ENCODE peak calls at places on chromosomes 5 and 9, in seven cellular contexts. U is HCT116, H is SK-N-SH, K is neural progenitor cell, R is hepatocyte, G is PC-3, N is MM.1S. D is an unnamed sample. For H3K79me2, the result is how much of the 10 kb centered on the place peaks cover.

GRCh38 chr5:175118700-175119309 is 325.2 kb downstream of the DRD1 start:
- DNase-seq in K (no peak), N (no peak), U (no peak), R (no peak), H (no peak), G (no peak), D (no peak)

GRCh38 chr5:10031817-10032216 is 217.9 kb downstream of the ATPSCKMT start:
- DNase-seq in R (no peak), H (no peak), N (no peak), K (no peak), U (no peak), G (peak), D (peak)

GRCh38 chr5:112467467-112467866 is 48.4 kb upstream of the EPB41L4A start:
- DNase-seq in R (no peak), H (no peak), G (no peak), U (no peak), K (no peak), N (no peak), D (no peak)

GRCh38 chr5:61162832-61163567 is 732 bp upstream of the SMIM15 start:
- DNase-seq in K (peak), G (peak), H (peak), U (no peak), R (no peak), N (no peak), D (peak)

GRCh38 chr5:124411089-124411488 is 335.4 kb downstream of the ZNF608 start:
- DNase-seq in U (no peak), H (no peak), K (no peak), G (no peak), N (peak), R (no peak), D (peak)

GRCh38 chr5:446864-447263 is 3.9 kb downstream of the EXOC3 start:
- DNase-seq in K (peak), G (peak), N (peak), H (peak), U (peak), R (peak), D (peak)

GRCh38 chr9:1071730-1072129 is 21.6 kb downstream of the DMRT2 start:
- DNase-seq in G (peak), K (no peak), H (no peak), R (no peak), U (no peak), N (peak), D (no peak)

GRCh38 chr5:378301-378891 is 56.9 kb downstream of the AHRR start:
- DNase-seq in G (peak), H (peak), N (no peak), R (no peak), K (no peak), U (no peak), D (peak)

GRCh38 chr9:126965541-126966428 is 51.2 kb downstream of the RALGPS1 start:
- DNase-seq in U (peak), K (peak), G (peak), N (peak), R (peak), H (peak), D (peak)

GRCh38 chr5:93653716-93654115 is 70.7 kb downstream of the NR2F1 start:
- DNase-seq in N (no peak), K (no peak), H (no peak), R (no peak), U (no peak), G (peak), D (peak)

GRCh38 chr5:93654676-93655075 is 71.7 kb downstream of the NR2F1 start:
- DNase-seq in G (no peak), H (no peak), N (no peak), U (no peak), K (no peak), R (no peak), D (no peak)

GRCh38 chr5:93644760-93645159 is 61.7 kb downstream of the NR2F1 start:
- DNase-seq in K (no peak), R (no peak), G (no peak), U (no peak), H (no peak), N (no peak), D (no peak)

GRCh38 chr5:93649234-93649900 is 66.3 kb downstream of the NR2F1 start:
- DNase-seq in G (no peak), U (no peak), H (no peak), R (no peak), K (no peak), N (no peak), D (no peak)
- TF ChIP-seq EZH2phosphoT487 in G (no peak), U (no peak), H (no peak), R (no peak), K (no peak), N (no peak), D (no peak)

GRCh38 chr5:179478624-179479023 is 71.7 kb upstream of the RUFY1 start:
- DNase-seq in N (no peak), G (no peak), U (no peak), K (no peak), H (no peak), R (no peak), D (no peak)
- H3K79me2 ChIP-seq in N (under half), G (under half), U (under half), K (under half), H (under half), R (under half), D (under half)

GRCh38 chr5:154646841-154647759 is 108.1 kb upstream of the LARP1 start:
- DNase-seq in H (no peak), G (peak), N (no peak), K (peak), R (peak), U (no peak), D (peak)
- TF ChIP-seq EZH2phosphoT487 in H (no peak), G (no peak), N (no peak), K (no peak), R (no peak), U (no peak), D (no peak)

DNA sequence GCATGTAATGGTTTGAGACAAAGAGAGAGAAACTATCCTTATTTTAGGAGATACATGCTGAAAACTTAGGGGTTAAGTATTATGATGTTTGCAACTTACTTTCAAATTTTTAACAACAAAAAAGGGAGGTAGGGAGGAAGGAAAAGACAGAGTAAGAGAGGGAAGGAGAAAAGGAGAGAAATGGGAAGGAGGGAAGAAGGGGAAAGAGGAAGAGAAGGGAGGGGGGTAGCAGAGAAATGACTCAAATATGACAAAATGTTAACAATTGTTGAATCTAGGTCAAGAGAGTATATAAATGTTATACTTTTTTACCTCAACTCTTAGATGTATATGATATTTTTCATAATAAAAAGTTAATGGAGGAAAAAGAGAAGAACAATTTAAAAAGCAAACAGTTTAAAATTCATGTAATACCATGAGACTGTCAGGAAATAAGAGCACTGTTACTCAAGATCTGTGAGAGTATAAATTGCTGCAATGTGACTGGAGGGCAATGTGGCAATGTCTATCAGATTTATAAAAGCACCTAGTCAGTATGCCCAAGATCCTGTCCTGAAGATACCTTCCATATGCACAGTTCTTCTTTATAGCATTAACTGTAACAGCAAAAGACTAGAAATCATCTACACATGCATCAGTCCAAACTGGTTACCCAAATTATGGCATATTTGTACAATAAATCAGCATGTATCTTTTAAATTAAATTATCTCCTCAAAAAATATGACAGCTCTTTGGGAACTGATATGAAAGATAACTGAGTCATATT is 16.3 kb downstream of the FBXW11 start:
- DNase-seq in G (peak), U (no peak), N (no peak), R (no peak), H (no peak), K (no peak), D (peak)
- H3K79me2 ChIP-seq in G (half or more), U (half or more), N (half or more), R (half or more), H (half or more), K (half or more), D (half or more)

GRCh38 chr5:148259288-148259687 is 9.3 kb upstream of the SPINK13 start:
- DNase-seq in G (no peak), H (no peak), U (no peak), R (no peak), K (no peak), N (no peak), D (no peak)
- TF ChIP-seq EZH2phosphoT487 in G (no peak), H (no peak), U (no peak), R (no peak), K (no peak), N (no peak), D (no peak)

GRCh38 chr5:150789943-150790611 is 11.5 kb downstream of the SMIM3 start:
- DNase-seq in R (peak), U (peak), H (no peak), G (peak), N (peak), K (peak), D (peak)
- H3K79me2 ChIP-seq in R (half or more), U (half or more), H (half or more), G (under half), N (under half), K (half or more), D (half or more)

D was measured in GM23248.